ENCODE peak calls at places on chromosomes 16 and 17, in nine cellular contexts. I is A549; X is CD8-positive, alpha-beta T cell; L is CD4-positive, alpha-beta T cell; T is RWPE1; S is iPS DF 6.9; D is body of pancreas; Y is gastrocnemius medialis; V is heart right ventricle. N is an unnamed sample.

GRCh38 chr17:82351713-82352488 is 7.1 kb upstream of the TEX19 start:
- DNase-seq in L (peak), V (peak), S (peak), D (peak), I (peak), Y (peak), X (peak), T (peak), N (peak)

GRCh38 chr17:55527520-55528118 is 16.4 kb upstream of the SMIM36 start:
- DNase-seq in I (peak), X (no peak), S (peak), Y (peak), T (peak), L (no peak), D (peak), V (no peak), N (no peak)

GRCh38 chr16:19645557-19645981 is 72.5 kb downstream of the KNOP1 start:
- DNase-seq in V (peak), S (no peak), I (no peak), Y (peak), T (no peak), X (no peak), D (peak), L (no peak), N (no peak)

GRCh38 chr16:12354296-12354818 is 377.8 kb downstream of the SNX29 start:
- DNase-seq in D (no peak), V (no peak), X (no peak), S (no peak), T (no peak), Y (no peak), I (no peak), L (no peak), N (no peak)

GRCh38 chr16:68640972-68641371 is 4.1 kb upstream of the CDH3 start:
- DNase-seq in D (no peak), X (no peak), I (peak), S (no peak), Y (no peak), T (peak), L (no peak), V (no peak), N (no peak)

GRCh38 chr17:14359251-14359939 is 58.5 kb downstream of the HS3ST3B1 start:
- DNase-seq in D (no peak), L (no peak), Y (no peak), X (peak), S (no peak), T (no peak), V (no peak), I (no peak), N (no peak)

GRCh38 chr16:3745751-3746355 is 28.5 kb upstream of the TRAP1 start:
- DNase-seq in L (no peak), Y (peak), T (no peak), D (no peak), I (no peak), S (no peak), X (no peak), V (no peak), N (no peak)

GRCh38 chr16:72921106-72921505 is 126.8 kb downstream of the ZFHX3 start:
- DNase-seq in Y (no peak), I (no peak), T (no peak), D (no peak), S (no peak), V (no peak), L (no peak), X (no peak), N (no peak)

GRCh38 chr17:72971513-72971880 is 121.0 kb downstream of the SLC39A11 start:
- DNase-seq in L (no peak), I (no peak), T (no peak), S (no peak), Y (no peak), X (no peak), D (no peak), V (no peak), N (no peak)

GRCh38 chr17:79986441-79987186 is 49.1 kb downstream of the TBC1D16 start:
- DNase-seq in L (no peak), X (no peak), V (no peak), S (no peak), T (no peak), I (no peak), Y (no peak), D (peak), N (no peak)

GRCh38 chr17:75504347-75505151 is 10.8 kb downstream of the CASKIN2 start:
- DNase-seq in L (no peak), S (no peak), V (peak), T (peak), I (peak), D (peak), Y (no peak), X (no peak), N (peak)

GRCh38 chr17:72342061-72342460 is 221.2 kb downstream of the SOX9 start:
- DNase-seq in Y (no peak), D (no peak), X (no peak), L (no peak), I (no peak), V (no peak), T (no peak), S (no peak), N (no peak)

GRCh38 chr17:17866897-17867296 is 30.1 kb upstream of the SREBF1 start:
- DNase-seq in L (no peak), T (no peak), S (no peak), I (no peak), Y (no peak), V (no peak), X (no peak), D (no peak), N (no peak)

GRCh38 chr17:83121921-83122820 is 42.8 kb downstream of the METRNL start:
- DNase-seq in D (no peak), S (no peak), I (no peak), T (no peak), L (no peak), X (no peak), V (no peak), Y (no peak), N (peak)

GRCh38 chr17:82823004-82823403 is 16.8 kb downstream of the ZNF750 start:
- DNase-seq in V (no peak), L (no peak), X (no peak), Y (no peak), T (peak), S (no peak), D (no peak), I (no peak), N (no peak)

GRCh38 chr16:79155904-79156303 is 444.6 kb downstream of the MAF start:
- DNase-seq in D (no peak), I (no peak), S (no peak), X (no peak), L (no peak), V (no peak), Y (no peak), T (no peak), N (no peak)

GRCh38 chr17:42279776-42280630 is 3.8 kb upstream of the STAT5B start:
- DNase-seq in I (no peak), D (no peak), X (no peak), L (no peak), Y (peak), V (no peak), T (no peak), S (no peak), N (peak)

GRCh38 chr16:83002351-83003334 is 375.9 kb downstream of the CDH13 start:
- DNase-seq in S (no peak), V (no peak), D (no peak), T (no peak), X (no peak), I (no peak), L (no peak), Y (no peak), N (no peak)

GRCh38 chr17:17784599-17785264 is 52.1 kb downstream of the SREBF1 start:
- DNase-seq in I (peak), Y (no peak), S (no peak), D (peak), T (no peak), V (no peak), L (peak), X (no peak), N (no peak)

GRCh38 chr16:56022818-56023217 is 147.6 kb upstream of the CES5A start:
- DNase-seq in T (no peak), D (no peak), L (no peak), S (no peak), I (no peak), V (no peak), Y (no peak), X (no peak), N (no peak)

GRCh38 chr16:56013962-56014552 is 138.9 kb upstream of the CES5A start:
- DNase-seq in D (peak), I (peak), Y (no peak), S (peak), T (peak), V (peak), X (no peak), L (no peak), N (no peak)

GRCh38 chr16:56019274-56019673 is 144.1 kb upstream of the CES5A start:
- DNase-seq in V (no peak), X (no peak), L (no peak), D (no peak), Y (no peak), T (no peak), S (no peak), I (no peak), N (no peak)
- H3K27ac ChIP-seq in V (no peak), X (no peak), L (no peak), D (no peak), Y (no peak), T (no peak), S (no peak), I (no peak), N (no peak)

DNA sequence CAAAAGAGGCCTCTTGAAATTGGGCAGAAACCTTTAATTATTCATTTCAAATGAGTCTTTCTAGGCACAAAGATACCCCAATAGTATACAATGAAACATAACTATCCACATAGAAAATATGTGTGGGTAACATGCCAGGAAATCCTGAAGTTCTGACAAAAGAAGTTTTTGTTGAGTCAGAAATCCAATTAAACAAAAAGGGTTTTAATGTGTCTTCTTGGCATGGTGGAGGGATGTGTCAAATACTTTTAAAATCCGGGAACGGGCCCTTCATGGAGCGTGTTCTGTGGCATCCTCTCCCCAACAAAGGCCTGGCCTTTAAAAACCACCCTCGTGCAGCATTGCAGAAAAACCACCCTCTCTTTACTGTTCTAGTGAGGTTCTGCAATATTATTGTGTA is 14.2 kb downstream of the CDRT4 start:
- DNase-seq in X (no peak), S (no peak), T (no peak), Y (no peak), D (no peak), L (no peak), V (no peak), I (no peak), N (no peak)
- H3K27ac ChIP-seq in X (no peak), S (no peak), T (no peak), Y (peak), D (peak), L (no peak), V (no peak), I (no peak), N (peak)

DNA sequence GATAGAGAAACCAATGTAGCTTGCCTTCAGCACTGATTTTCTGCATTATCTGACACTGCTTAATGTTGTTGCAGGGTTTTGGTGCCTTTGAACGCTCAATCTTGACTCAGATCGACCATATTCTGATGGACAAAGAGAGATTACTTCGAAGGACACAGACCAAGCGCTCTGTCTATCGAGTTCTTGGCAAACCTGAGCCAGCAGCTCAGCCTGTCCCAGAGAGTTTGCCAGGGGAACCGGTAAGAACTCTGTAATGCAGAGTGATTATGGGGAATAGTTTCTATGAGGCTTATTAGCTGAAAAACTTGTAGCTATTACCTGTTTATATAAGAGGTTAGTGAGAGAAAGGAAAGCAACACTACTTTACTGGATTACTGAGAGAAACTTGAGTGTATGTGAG is 40.4 kb downstream of the AATF start:
- DNase-seq in X (no peak), Y (no peak), T (no peak), V (no peak), L (no peak), D (no peak), I (no peak), S (no peak), N (no peak)
- H3K27ac ChIP-seq in X (no peak), Y (no peak), T (no peak), V (no peak), L (no peak), D (no peak), I (no peak), S (no peak), N (no peak)

GRCh38 chr17:29115906-29116651 is 64.1 kb downstream of the MYO18A start:
- DNase-seq in I (peak), Y (no peak), X (no peak), D (peak), V (no peak), T (peak), S (peak), L (no peak), N (no peak)
- H3K27ac ChIP-seq in I (no peak), Y (peak), X (no peak), D (no peak), V (no peak), T (peak), S (no peak), L (no peak), N (no peak)

DNA sequence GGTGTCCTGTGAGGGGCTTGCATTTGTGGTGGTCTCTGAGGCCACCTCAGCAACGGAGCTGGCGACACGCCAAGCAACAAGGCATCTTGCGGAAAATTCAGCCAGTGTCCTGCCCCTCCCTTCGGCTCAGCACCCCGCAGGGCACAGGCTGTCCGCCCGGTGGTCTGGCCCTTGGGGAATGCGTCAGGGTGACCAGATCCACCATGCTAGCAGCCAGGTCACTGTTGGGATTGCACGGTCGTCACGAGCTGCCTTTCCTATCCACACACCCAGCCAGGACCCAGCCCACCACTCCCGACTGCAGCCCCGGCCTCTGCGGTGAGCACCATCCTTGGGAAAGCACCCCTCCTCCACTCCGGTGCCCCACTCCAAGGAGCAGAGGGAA is 221.2 kb downstream of the NTN1 start:
- DNase-seq in X (no peak), S (no peak), Y (no peak), V (no peak), L (no peak), T (no peak), D (no peak), I (no peak), N (no peak)
- H3K27ac ChIP-seq in X (no peak), S (no peak), Y (peak), V (no peak), L (no peak), T (no peak), D (peak), I (no peak), N (peak)

GRCh38 chr17:67833134-67833533 is 7.8 kb downstream of the BPTF start:
- DNase-seq in V (no peak), Y (no peak), X (no peak), I (no peak), D (no peak), T (no peak), L (no peak), S (no peak), N (no peak)

GRCh38 chr17:67829331-67829730 is 4.0 kb downstream of the BPTF start:
- DNase-seq in S (no peak), X (peak), D (no peak), T (peak), L (no peak), Y (no peak), V (no peak), I (no peak), N (no peak)

GRCh38 chr17:67831268-67831667 is 6.0 kb downstream of the BPTF start:
- DNase-seq in V (no peak), L (no peak), S (no peak), D (no peak), Y (no peak), T (no peak), X (no peak), I (no peak), N (no peak)

GRCh38 chr17:67833946-67834631 is 8.8 kb downstream of the BPTF start:
- DNase-seq in S (no peak), V (no peak), L (no peak), X (no peak), D (no peak), T (no peak), Y (no peak), I (no peak), N (no peak)

DNA sequence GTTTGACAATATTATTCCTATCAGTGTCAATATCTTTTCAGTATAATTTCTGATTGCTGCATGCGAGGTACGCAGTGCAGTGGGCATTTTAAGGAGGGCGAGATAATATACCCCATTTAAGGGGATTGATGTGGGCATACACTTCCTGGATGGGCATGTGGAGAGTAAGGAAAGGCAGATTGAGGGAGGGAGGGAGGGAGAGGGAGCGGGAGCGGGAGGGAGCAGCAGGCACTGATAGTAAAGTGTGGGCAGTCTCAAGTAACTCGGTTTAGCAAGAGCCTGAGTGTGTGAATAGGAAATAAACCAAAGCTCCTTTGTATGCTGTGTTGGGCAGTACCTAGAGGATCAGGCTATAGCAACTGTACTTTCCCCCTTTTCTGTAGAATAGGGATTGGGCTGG is 5.1 kb downstream of the BPTF start:
- DNase-seq in X (no peak), D (peak), Y (no peak), V (no peak), S (no peak), L (no peak), I (no peak), T (no peak), N (no peak)
- H3K27ac ChIP-seq in X (no peak), D (peak), Y (peak), V (no peak), S (no peak), L (no peak), I (no peak), T (no peak), N (no peak)

N was measured in Peyer's patch.